ENCODE peak calls at places on chromosomes 11 and 22, in four cellular contexts. One of them, this sample, is unnamed.

GRCh38 chr22:31106651-31107205 is 640 bp downstream of the SELENOM start:
- DNase-seq in lower lobe of right lung: no peak
- DNase-seq in choroid plexus epithelial cell: peak
- DNase-seq in adrenal gland: peak
- DNase-seq in this sample: peak

GRCh38 chr11:108984548-108984947 is 319.7 kb downstream of the DDX10 start:
- DNase-seq in lower lobe of right lung: no peak
- DNase-seq in choroid plexus epithelial cell: no peak
- DNase-seq in adrenal gland: no peak
- DNase-seq in this sample: no peak

GRCh38 chr11:132312616-132313210 is 942.3 kb downstream of the NTM start:
- DNase-seq in adrenal gland: no peak
- DNase-seq in lower lobe of right lung: no peak
- DNase-seq in choroid plexus epithelial cell: peak
- DNase-seq in this sample: no peak

GRCh38 chr11:94128171-94128745 is 383 bp upstream of the PANX1 start:
- DNase-seq in adrenal gland: no peak
- DNase-seq in choroid plexus epithelial cell: peak
- DNase-seq in lower lobe of right lung: peak
- DNase-seq in this sample: peak

GRCh38 chr11:111631666-111632039 is 29.4 kb downstream of the SIK2 start:
- DNase-seq in choroid plexus epithelial cell: peak
- DNase-seq in adrenal gland: no peak
- DNase-seq in lower lobe of right lung: no peak
- DNase-seq in this sample: no peak

GRCh38 chr11:61972112-61972795 is 4.8 kb upstream of the FTH1 start:
- DNase-seq in lower lobe of right lung: no peak
- DNase-seq in adrenal gland: no peak
- DNase-seq in choroid plexus epithelial cell: peak
- DNase-seq in this sample: no peak

GRCh38 chr11:33387586-33387985 is 130.4 kb downstream of the HIPK3 start:
- DNase-seq in lower lobe of right lung: no peak
- DNase-seq in choroid plexus epithelial cell: peak
- DNase-seq in adrenal gland: no peak
- DNase-seq in this sample: no peak

GRCh38 chr11:61507962-61508824 is at the start of gene LRRC10B:
- DNase-seq in lower lobe of right lung: peak
- DNase-seq in choroid plexus epithelial cell: no peak
- DNase-seq in adrenal gland: no peak
- DNase-seq in this sample: no peak

GRCh38 chr11:124115782-124116616 is 749 bp downstream of the VWA5A start:
- DNase-seq in choroid plexus epithelial cell: peak
- DNase-seq in adrenal gland: peak
- DNase-seq in lower lobe of right lung: peak
- DNase-seq in this sample: peak

GRCh38 chr11:45319077-45319476 is 32.9 kb upstream of the SYT13 start:
- DNase-seq in choroid plexus epithelial cell: no peak
- DNase-seq in lower lobe of right lung: no peak
- DNase-seq in adrenal gland: no peak
- DNase-seq in this sample: no peak

GRCh38 chr11:44269369-44270351 is 40.3 kb downstream of the ALX4 start:
- DNase-seq in adrenal gland: no peak
- DNase-seq in lower lobe of right lung: no peak
- DNase-seq in choroid plexus epithelial cell: peak
- DNase-seq in this sample: no peak

GRCh38 chr11:15672822-15673221 is 558.1 kb downstream of the INSC start:
- DNase-seq in choroid plexus epithelial cell: no peak
- DNase-seq in lower lobe of right lung: no peak
- DNase-seq in adrenal gland: no peak
- DNase-seq in this sample: no peak

GRCh38 chr11:1637628-1638027 is 8.1 kb downstream of the KRTAP5-5 start:
- DNase-seq in lower lobe of right lung: no peak
- DNase-seq in adrenal gland: no peak
- DNase-seq in choroid plexus epithelial cell: no peak
- DNase-seq in this sample: no peak

GRCh38 chr11:112285918-112286317 is 25.3 kb upstream of the PLET1 start:
- DNase-seq in adrenal gland: no peak
- DNase-seq in lower lobe of right lung: no peak
- DNase-seq in choroid plexus epithelial cell: peak
- DNase-seq in this sample: no peak

GRCh38 chr11:80163011-80163410 is 722.2 kb upstream of the TENM4 start:
- DNase-seq in choroid plexus epithelial cell: peak
- DNase-seq in lower lobe of right lung: no peak
- DNase-seq in adrenal gland: no peak
- DNase-seq in this sample: no peak

GRCh38 chr11:110428956-110429613 is 663 bp upstream of the FDX1 start:
- DNase-seq in lower lobe of right lung: no peak
- DNase-seq in adrenal gland: peak
- DNase-seq in choroid plexus epithelial cell: no peak
- DNase-seq in this sample: no peak

GRCh38 chr11:105179542-105180278 is 40.1 kb upstream of the CARD18 start:
- DNase-seq in adrenal gland: no peak
- DNase-seq in lower lobe of right lung: no peak
- DNase-seq in choroid plexus epithelial cell: peak
- DNase-seq in this sample: no peak

GRCh38 chr11:746289-747175 is 732 bp upstream of the TALDO1 start:
- DNase-seq in lower lobe of right lung: no peak
- DNase-seq in adrenal gland: no peak
- DNase-seq in choroid plexus epithelial cell: peak
- DNase-seq in this sample: peak

DNA sequence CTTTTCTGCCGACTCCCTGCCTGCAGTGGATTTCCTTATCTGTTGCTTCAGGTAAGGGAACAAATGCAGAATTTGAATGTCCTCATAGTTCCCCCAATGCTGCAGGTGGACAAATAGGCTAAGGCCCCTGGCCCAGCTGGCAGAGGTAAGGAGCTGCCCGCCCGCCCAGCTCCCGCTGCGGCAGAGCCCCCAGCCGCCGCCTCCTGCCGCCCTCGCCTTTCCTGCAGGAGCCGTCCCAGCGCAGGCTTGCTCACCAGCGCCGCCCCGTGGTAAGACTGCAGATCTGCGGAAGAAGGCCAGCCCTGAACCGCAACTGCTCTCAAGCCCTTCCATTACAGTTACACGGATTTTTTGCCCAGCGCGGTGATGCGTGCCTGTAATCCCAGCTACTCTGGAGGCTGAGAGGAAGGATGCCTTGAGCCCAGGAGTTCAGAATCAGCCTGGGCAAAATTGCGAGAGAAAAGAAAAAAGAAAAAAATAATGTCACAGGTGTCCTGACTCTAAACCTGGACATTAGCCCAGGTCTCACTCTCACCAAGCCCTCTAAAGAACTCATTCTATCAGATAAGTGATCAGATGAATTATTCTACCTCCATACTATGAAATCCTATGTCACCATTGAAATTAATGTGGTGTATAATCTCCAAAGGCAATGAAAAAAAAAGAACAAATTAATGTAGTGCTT is 51.2 kb upstream of the EMID1 start:
- DNase-seq in adrenal gland: peak
- DNase-seq in lower lobe of right lung: peak
- DNase-seq in choroid plexus epithelial cell: peak
- DNase-seq in this sample: peak
- H3K4me3 ChIP-seq in adrenal gland: no peak
- H3K4me3 ChIP-seq in lower lobe of right lung: peak
- H3K4me3 ChIP-seq in choroid plexus epithelial cell: no peak
- H3K4me3 ChIP-seq in this sample: peak

GRCh38 chr22:21569459-21570161 is 2.1 kb downstream of the UBE2L3 start:
- DNase-seq in adrenal gland: no peak
- DNase-seq in lower lobe of right lung: no peak
- DNase-seq in choroid plexus epithelial cell: no peak
- DNase-seq in this sample: no peak
- H3K4me3 ChIP-seq in adrenal gland: no peak
- H3K4me3 ChIP-seq in lower lobe of right lung: peak
- H3K4me3 ChIP-seq in choroid plexus epithelial cell: peak
- H3K4me3 ChIP-seq in this sample: peak

DNA sequence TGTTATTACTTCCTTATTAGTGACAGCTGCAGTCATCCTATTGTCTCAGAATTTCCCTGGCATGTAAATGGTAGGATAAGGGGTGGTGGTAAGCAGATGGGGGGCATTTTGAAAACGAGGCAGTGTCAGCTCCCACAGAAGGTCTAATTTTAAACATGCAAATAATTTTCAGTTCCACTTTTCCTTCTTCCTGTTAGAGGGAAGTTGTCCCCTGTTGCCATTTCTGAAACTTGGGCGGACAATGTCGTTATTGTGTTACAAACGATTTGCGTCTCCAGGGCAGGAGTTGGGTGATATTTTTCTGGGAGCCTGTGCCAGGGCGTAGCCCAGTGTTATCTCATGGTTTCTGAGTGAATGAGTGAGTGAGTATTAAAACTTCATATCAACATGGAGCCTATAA is 7.4 kb downstream of the PTPRJ start:
- DNase-seq in lower lobe of right lung: no peak
- DNase-seq in choroid plexus epithelial cell: no peak
- DNase-seq in adrenal gland: no peak
- DNase-seq in this sample: peak
- H3K4me3 ChIP-seq in lower lobe of right lung: no peak
- H3K4me3 ChIP-seq in choroid plexus epithelial cell: no peak
- H3K4me3 ChIP-seq in adrenal gland: no peak
- H3K4me3 ChIP-seq in this sample: no peak

GRCh38 chr22:24011735-24012068 is 598 bp downstream of the CABIN1 start:
- DNase-seq in lower lobe of right lung: no peak
- DNase-seq in adrenal gland: no peak
- DNase-seq in choroid plexus epithelial cell: peak
- DNase-seq in this sample: no peak

GRCh38 chr22:24008022-24008283 is 2.7 kb upstream of the GSTT4 start:
- DNase-seq in adrenal gland: no peak
- DNase-seq in lower lobe of right lung: no peak
- DNase-seq in choroid plexus epithelial cell: no peak
- DNase-seq in this sample: peak

GRCh38 chr22:24009227-24010017 is 1.7 kb upstream of the CABIN1 start:
- DNase-seq in choroid plexus epithelial cell: no peak
- DNase-seq in adrenal gland: no peak
- DNase-seq in lower lobe of right lung: no peak
- DNase-seq in this sample: no peak

GRCh38 chr22:24008381-24009226 is 2.5 kb upstream of the CABIN1 start:
- DNase-seq in lower lobe of right lung: no peak
- DNase-seq in choroid plexus epithelial cell: no peak
- DNase-seq in adrenal gland: no peak
- DNase-seq in this sample: no peak

GRCh38 chr22:24010018-24010391 is 1.1 kb upstream of the CABIN1 start:
- DNase-seq in lower lobe of right lung: no peak
- DNase-seq in choroid plexus epithelial cell: no peak
- DNase-seq in adrenal gland: no peak
- DNase-seq in this sample: no peak
- H3K4me3 ChIP-seq in lower lobe of right lung: no peak
- H3K4me3 ChIP-seq in choroid plexus epithelial cell: no peak
- H3K4me3 ChIP-seq in adrenal gland: no peak
- H3K4me3 ChIP-seq in this sample: no peak

DNA sequence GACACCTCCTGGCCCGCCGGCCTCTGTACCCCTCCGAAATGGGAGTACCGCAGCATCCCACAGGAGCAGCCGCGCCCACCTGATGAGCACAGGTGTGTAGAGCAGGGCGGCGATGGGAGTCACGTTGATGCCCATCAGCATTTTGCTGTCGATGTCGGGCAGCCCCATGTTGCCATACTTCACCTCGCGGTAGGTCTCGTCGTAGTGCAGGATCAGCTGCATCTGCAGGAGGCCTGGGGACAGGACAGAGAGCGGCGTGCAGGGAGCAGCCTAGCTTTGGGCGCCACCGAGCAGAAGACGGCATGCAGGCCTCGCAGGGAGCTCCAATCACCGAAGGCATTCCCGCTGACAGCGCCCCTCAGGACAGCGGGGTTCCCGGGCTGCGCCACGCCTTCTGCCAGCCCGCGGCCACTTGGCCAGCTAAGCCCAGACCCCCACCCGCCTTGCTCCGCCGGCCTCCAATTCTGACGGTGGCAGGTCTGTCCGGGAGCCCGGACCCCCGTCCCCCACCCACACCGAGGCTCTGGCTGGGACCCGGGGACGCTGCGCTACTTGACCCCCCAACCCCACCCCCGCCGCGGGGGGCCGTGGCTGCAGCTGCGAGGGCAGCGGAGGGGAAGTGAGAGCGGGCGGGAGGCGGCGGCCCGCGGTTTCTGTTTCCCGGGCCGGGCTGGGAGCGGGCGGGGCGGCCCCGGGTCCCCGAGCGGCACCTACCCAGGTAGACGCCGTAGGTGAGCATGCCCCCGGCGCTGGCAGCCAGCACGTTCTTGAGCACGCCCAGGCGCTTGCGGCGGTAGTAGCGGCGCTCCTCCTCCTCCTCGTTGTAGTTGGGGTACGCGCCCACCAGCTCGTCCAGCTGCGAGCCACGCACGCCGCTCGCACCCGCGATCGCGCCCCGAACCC is 703 bp downstream of the UNC93B1 start:
- DNase-seq in adrenal gland: peak
- DNase-seq in choroid plexus epithelial cell: no peak
- DNase-seq in lower lobe of right lung: peak
- DNase-seq in this sample: no peak
- H3K4me3 ChIP-seq in adrenal gland: peak
- H3K4me3 ChIP-seq in choroid plexus epithelial cell: peak
- H3K4me3 ChIP-seq in lower lobe of right lung: peak
- H3K4me3 ChIP-seq in this sample: peak

DNA sequence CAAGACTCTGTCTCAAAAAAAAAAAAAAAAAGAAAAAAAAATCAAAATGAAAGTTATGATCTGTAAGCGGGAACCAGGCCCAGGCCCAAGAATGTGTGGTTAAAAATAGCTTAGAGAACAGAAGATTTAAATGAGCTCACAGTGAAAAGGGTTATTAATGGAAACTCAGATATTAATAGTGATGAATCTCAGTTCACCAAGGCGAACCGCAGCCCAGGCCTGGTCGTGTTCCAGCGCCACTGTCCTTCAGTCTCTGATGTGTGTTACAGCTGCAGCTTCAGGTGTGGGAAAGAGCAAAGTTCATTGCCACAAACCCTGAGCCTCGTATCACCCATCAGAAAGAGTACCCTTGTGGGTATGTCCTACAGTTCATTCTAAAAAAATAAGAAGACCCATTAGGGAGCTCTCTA is 107.1 kb downstream of the GAB2 start:
- DNase-seq in adrenal gland: peak
- DNase-seq in choroid plexus epithelial cell: peak
- DNase-seq in lower lobe of right lung: no peak
- DNase-seq in this sample: peak
- H3K4me3 ChIP-seq in adrenal gland: no peak
- H3K4me3 ChIP-seq in choroid plexus epithelial cell: no peak
- H3K4me3 ChIP-seq in lower lobe of right lung: no peak
- H3K4me3 ChIP-seq in this sample: no peak

GRCh38 chr22:50576806-50577696 is 1.2 kb downstream of the CPT1B start:
- DNase-seq in lower lobe of right lung: no peak
- DNase-seq in choroid plexus epithelial cell: no peak
- DNase-seq in adrenal gland: no peak
- DNase-seq in this sample: no peak
- H3K4me3 ChIP-seq in lower lobe of right lung: no peak
- H3K4me3 ChIP-seq in choroid plexus epithelial cell: no peak
- H3K4me3 ChIP-seq in adrenal gland: no peak
- H3K4me3 ChIP-seq in this sample: no peak